ENCODE peak calls at places on chromosome 18, in five cellular contexts. One of them, this sample, is unnamed.

GRCh38 chr18:69002233-69002632 is 204.4 kb downstream of the CCDC102B start:
- DNase-seq in upper lobe of right lung: no peak
- DNase-seq in suprapubic skin: no peak
- DNase-seq in cardiac fibroblast: no peak
- DNase-seq in AG04449: no peak
- DNase-seq in this sample: no peak

GRCh38 chr18:36468161-36468560 is 170.6 kb downstream of the FHOD3 start:
- DNase-seq in upper lobe of right lung: no peak
- DNase-seq in cardiac fibroblast: no peak
- DNase-seq in suprapubic skin: peak; percentile 45
- DNase-seq in AG04449: no peak
- DNase-seq in this sample: no peak

GRCh38 chr18:48857023-48857694 is 93.6 kb downstream of the SMAD7 start:
- DNase-seq in suprapubic skin: no peak
- DNase-seq in AG04449: no peak
- DNase-seq in cardiac fibroblast: no peak
- DNase-seq in upper lobe of right lung: no peak
- DNase-seq in this sample: no peak

GRCh38 chr18:48674198-48674721 is 135.4 kb downstream of the CTIF start:
- DNase-seq in upper lobe of right lung: peak; percentile 34
- DNase-seq in cardiac fibroblast: peak; percentile 63
- DNase-seq in suprapubic skin: peak; percentile 60
- DNase-seq in AG04449: no peak
- DNase-seq in this sample: no peak

GRCh38 chr18:14748496-14748895 is 524 bp downstream of the ANKRD30B start:
- DNase-seq in suprapubic skin: no peak
- DNase-seq in cardiac fibroblast: no peak
- DNase-seq in upper lobe of right lung: no peak
- DNase-seq in AG04449: no peak
- DNase-seq in this sample: no peak

GRCh38 chr18:13378150-13378549 is 159.6 kb downstream of the LDLRAD4 start:
- DNase-seq in AG04449: no peak
- DNase-seq in suprapubic skin: no peak
- DNase-seq in cardiac fibroblast: no peak
- DNase-seq in upper lobe of right lung: no peak
- DNase-seq in this sample: no peak

GRCh38 chr18:723541-723940 is 11.1 kb upstream of the ENOSF1 start:
- DNase-seq in upper lobe of right lung: no peak
- DNase-seq in cardiac fibroblast: no peak
- DNase-seq in suprapubic skin: no peak
- DNase-seq in AG04449: no peak
- DNase-seq in this sample: no peak

GRCh38 chr18:69469444-69469919 is 68.8 kb downstream of the DOK6 start:
- DNase-seq in upper lobe of right lung: no peak
- DNase-seq in AG04449: no peak
- DNase-seq in cardiac fibroblast: no peak
- DNase-seq in suprapubic skin: no peak
- DNase-seq in this sample: no peak

GRCh38 chr18:8803063-8803795 is 97.9 kb downstream of the MTCL1 start:
- DNase-seq in suprapubic skin: no peak
- DNase-seq in upper lobe of right lung: no peak
- DNase-seq in AG04449: no peak
- DNase-seq in cardiac fibroblast: no peak
- DNase-seq in this sample: no peak

GRCh38 chr18:69956037-69956436 is 8.4 kb upstream of the CD226 start:
- DNase-seq in AG04449: no peak
- DNase-seq in upper lobe of right lung: no peak
- DNase-seq in suprapubic skin: no peak
- DNase-seq in cardiac fibroblast: no peak
- DNase-seq in this sample: no peak

GRCh38 chr18:8882632-8883408 is 177.5 kb downstream of the MTCL1 start:
- DNase-seq in suprapubic skin: no peak
- DNase-seq in upper lobe of right lung: no peak
- DNase-seq in cardiac fibroblast: no peak
- DNase-seq in AG04449: no peak
- DNase-seq in this sample: no peak

GRCh38 chr18:50947899-50948298 is 19.9 kb upstream of the ELAC1 start:
- DNase-seq in cardiac fibroblast: peak; percentile 57
- DNase-seq in upper lobe of right lung: no peak
- DNase-seq in suprapubic skin: no peak
- DNase-seq in AG04449: no peak
- DNase-seq in this sample: no peak

GRCh38 chr18:48724455-48724854 is 185.6 kb downstream of the CTIF start:
- DNase-seq in AG04449: no peak
- DNase-seq in suprapubic skin: no peak
- DNase-seq in cardiac fibroblast: no peak
- DNase-seq in upper lobe of right lung: no peak
- DNase-seq in this sample: no peak

GRCh38 chr18:25334588-25334987 is 17.4 kb downstream of the ZNF521 start:
- DNase-seq in suprapubic skin: no peak
- DNase-seq in upper lobe of right lung: no peak
- DNase-seq in AG04449: no peak
- DNase-seq in cardiac fibroblast: no peak
- DNase-seq in this sample: no peak
- TF ChIP-seq CTCF in suprapubic skin: no peak
- TF ChIP-seq CTCF in upper lobe of right lung: no peak
- TF ChIP-seq CTCF in AG04449: no peak
- TF ChIP-seq CTCF in cardiac fibroblast: no peak
- TF ChIP-seq CTCF in this sample: no peak

GRCh38 chr18:76476665-76477561 is 18.1 kb downstream of the ZNF516 start:
- DNase-seq in cardiac fibroblast: peak; percentile 90
- DNase-seq in AG04449: peak; percentile 85
- DNase-seq in suprapubic skin: no peak
- DNase-seq in upper lobe of right lung: no peak
- DNase-seq in this sample: no peak

GRCh38 chr18:76482267-76482666 is 12.8 kb downstream of the ZNF516 start:
- DNase-seq in AG04449: no peak
- DNase-seq in cardiac fibroblast: no peak
- DNase-seq in suprapubic skin: no peak
- DNase-seq in upper lobe of right lung: no peak
- DNase-seq in this sample: no peak

GRCh38 chr18:76480913-76481312 is 14.1 kb downstream of the ZNF516 start:
- DNase-seq in upper lobe of right lung: no peak
- DNase-seq in AG04449: no peak
- DNase-seq in cardiac fibroblast: no peak
- DNase-seq in suprapubic skin: no peak
- DNase-seq in this sample: no peak

GRCh38 chr18:76482971-76483691 is 11.9 kb downstream of the ZNF516 start:
- DNase-seq in upper lobe of right lung: no peak
- DNase-seq in cardiac fibroblast: no peak
- DNase-seq in suprapubic skin: no peak
- DNase-seq in AG04449: no peak
- DNase-seq in this sample: no peak

GRCh38 chr18:76479351-76480238 is 15.4 kb downstream of the ZNF516 start:
- DNase-seq in upper lobe of right lung: no peak
- DNase-seq in cardiac fibroblast: no peak
- DNase-seq in suprapubic skin: peak; percentile 68
- DNase-seq in AG04449: no peak
- DNase-seq in this sample: no peak
- TF ChIP-seq CTCF in upper lobe of right lung: no peak
- TF ChIP-seq CTCF in cardiac fibroblast: no peak
- TF ChIP-seq CTCF in suprapubic skin: no peak
- TF ChIP-seq CTCF in AG04449: no peak
- TF ChIP-seq CTCF in this sample: no peak

DNA sequence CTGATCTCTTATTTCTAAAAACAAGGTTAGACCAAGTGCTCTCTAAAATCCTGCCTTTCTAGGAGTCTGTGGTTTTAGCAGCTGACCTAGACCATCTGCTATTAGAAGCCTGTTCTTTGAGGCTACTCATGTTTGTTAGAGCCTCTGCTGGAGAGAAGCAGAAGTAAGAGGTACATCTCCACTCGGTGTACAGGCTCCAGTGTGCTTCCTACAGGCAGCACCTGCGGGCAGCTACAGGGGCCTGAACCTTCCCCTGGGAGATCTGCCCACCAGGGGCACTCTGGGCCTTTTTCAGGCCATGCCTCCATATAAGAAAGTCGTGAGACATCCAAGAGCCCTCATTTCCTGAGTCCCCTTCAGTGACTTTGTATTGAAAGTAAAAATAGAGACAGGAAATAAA is 31.6 kb downstream of the ONECUT2 start:
- DNase-seq in cardiac fibroblast: no peak
- DNase-seq in AG04449: no peak
- DNase-seq in suprapubic skin: no peak
- DNase-seq in upper lobe of right lung: no peak
- DNase-seq in this sample: no peak
- TF ChIP-seq CTCF in cardiac fibroblast: no peak
- TF ChIP-seq CTCF in AG04449: no peak
- TF ChIP-seq CTCF in suprapubic skin: no peak
- TF ChIP-seq CTCF in upper lobe of right lung: no peak
- TF ChIP-seq CTCF in this sample: no peak

GRCh38 chr18:34510926-34511325 is 199.2 kb upstream of the DTNA start:
- DNase-seq in upper lobe of right lung: no peak
- DNase-seq in AG04449: no peak
- DNase-seq in suprapubic skin: no peak
- DNase-seq in cardiac fibroblast: no peak
- DNase-seq in this sample: no peak
- TF ChIP-seq CTCF in upper lobe of right lung: no peak
- TF ChIP-seq CTCF in AG04449: no peak
- TF ChIP-seq CTCF in suprapubic skin: no peak
- TF ChIP-seq CTCF in cardiac fibroblast: no peak
- TF ChIP-seq CTCF in this sample: no peak

DNA sequence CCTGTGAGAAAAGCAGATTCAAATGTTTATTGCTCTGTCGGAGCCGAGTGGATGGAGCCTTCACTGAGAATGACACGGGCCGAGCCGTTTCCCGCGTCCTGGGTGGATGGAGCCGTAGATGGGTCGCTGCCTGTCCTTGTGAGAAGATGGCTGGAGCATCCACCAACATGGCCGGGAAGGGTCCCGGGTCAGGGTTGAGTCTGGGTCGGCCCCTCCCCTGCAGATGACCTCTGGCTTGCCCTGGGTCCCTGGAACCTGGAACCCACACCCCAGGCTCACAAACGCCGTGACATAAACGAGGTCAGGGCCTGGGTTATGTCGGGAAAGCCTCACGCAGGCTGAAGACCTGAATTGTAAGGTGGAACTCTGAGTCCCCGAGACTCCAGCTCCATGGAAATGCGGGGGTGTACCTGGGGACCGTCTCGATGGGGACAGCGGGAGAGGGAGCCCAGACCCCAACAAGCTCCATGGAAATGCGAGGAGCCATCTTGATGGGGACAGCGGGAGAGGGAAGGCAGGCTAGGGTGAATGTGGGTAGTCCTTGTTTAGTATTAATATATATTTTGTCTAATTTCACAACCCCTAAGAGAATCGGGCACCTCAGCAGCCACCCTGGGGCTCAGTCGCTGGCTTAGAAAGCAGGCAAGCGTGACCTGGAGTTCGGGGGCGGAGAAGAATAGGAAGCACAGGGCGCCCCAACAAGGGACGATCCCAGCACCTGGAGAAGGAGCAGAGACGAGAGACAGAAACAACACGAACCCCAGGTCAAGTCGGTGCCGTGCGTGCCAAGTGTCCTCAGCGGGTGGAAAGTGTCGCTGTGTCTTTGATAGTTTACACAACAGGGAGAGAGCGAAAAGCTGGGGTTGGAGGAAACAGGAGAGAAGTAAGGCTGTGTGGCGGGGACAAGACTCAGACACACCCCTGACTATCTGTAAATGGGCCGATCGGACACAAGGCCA is 95.1 kb downstream of the NFATC1 start:
- DNase-seq in suprapubic skin: peak; percentile 79
- DNase-seq in upper lobe of right lung: peak; percentile 40
- DNase-seq in AG04449: no peak
- DNase-seq in cardiac fibroblast: no peak
- DNase-seq in this sample: no peak
- TF ChIP-seq CTCF in suprapubic skin: no peak
- TF ChIP-seq CTCF in upper lobe of right lung: no peak
- TF ChIP-seq CTCF in AG04449: no peak
- TF ChIP-seq CTCF in cardiac fibroblast: no peak
- TF ChIP-seq CTCF in this sample: no peak

GRCh38 chr18:75172299-75173124 is 36.4 kb downstream of the PTGR3 start:
- DNase-seq in suprapubic skin: no peak
- DNase-seq in cardiac fibroblast: no peak
- DNase-seq in AG04449: no peak
- DNase-seq in upper lobe of right lung: no peak
- DNase-seq in this sample: no peak

GRCh38 chr18:75170916-75171315 is 38.0 kb downstream of the PTGR3 start:
- DNase-seq in cardiac fibroblast: no peak
- DNase-seq in upper lobe of right lung: no peak
- DNase-seq in AG04449: no peak
- DNase-seq in suprapubic skin: no peak
- DNase-seq in this sample: no peak

GRCh38 chr18:75170022-75170789 is 38.7 kb downstream of the PTGR3 start:
- DNase-seq in cardiac fibroblast: no peak
- DNase-seq in AG04449: no peak
- DNase-seq in upper lobe of right lung: no peak
- DNase-seq in suprapubic skin: no peak
- DNase-seq in this sample: no peak

GRCh38 chr18:75173758-75174157 is 35.2 kb downstream of the PTGR3 start:
- DNase-seq in AG04449: no peak
- DNase-seq in upper lobe of right lung: no peak
- DNase-seq in suprapubic skin: no peak
- DNase-seq in cardiac fibroblast: no peak
- DNase-seq in this sample: no peak

GRCh38 chr18:75173125-75173432 is 35.9 kb downstream of the PTGR3 start:
- DNase-seq in upper lobe of right lung: no peak
- DNase-seq in suprapubic skin: no peak
- DNase-seq in cardiac fibroblast: peak; percentile 5
- DNase-seq in AG04449: no peak
- DNase-seq in this sample: no peak
- TF ChIP-seq CTCF in upper lobe of right lung: no peak
- TF ChIP-seq CTCF in suprapubic skin: no peak
- TF ChIP-seq CTCF in cardiac fibroblast: peak; percentile 4
- TF ChIP-seq CTCF in AG04449: no peak
- TF ChIP-seq CTCF in this sample: no peak

GRCh38 chr18:62556397-62556796 is 33.6 kb downstream of the ZCCHC2 start:
- DNase-seq in suprapubic skin: no peak
- DNase-seq in upper lobe of right lung: no peak
- DNase-seq in AG04449: no peak
- DNase-seq in cardiac fibroblast: no peak
- DNase-seq in this sample: no peak
- TF ChIP-seq CTCF in suprapubic skin: no peak
- TF ChIP-seq CTCF in upper lobe of right lung: no peak
- TF ChIP-seq CTCF in AG04449: no peak
- TF ChIP-seq CTCF in cardiac fibroblast: no peak
- TF ChIP-seq CTCF in this sample: no peak

GRCh38 chr18:28837100-28837499 is 660.2 kb upstream of the CDH2 start:
- DNase-seq in AG04449: no peak
- DNase-seq in upper lobe of right lung: no peak
- DNase-seq in cardiac fibroblast: no peak
- DNase-seq in suprapubic skin: no peak
- DNase-seq in this sample: no peak

GRCh38 chr18:28831476-28831875 is 654.5 kb upstream of the CDH2 start:
- DNase-seq in AG04449: no peak
- DNase-seq in upper lobe of right lung: no peak
- DNase-seq in suprapubic skin: no peak
- DNase-seq in cardiac fibroblast: no peak
- DNase-seq in this sample: no peak

GRCh38 chr18:28834889-28835288 is 658.0 kb upstream of the CDH2 start:
- DNase-seq in cardiac fibroblast: peak; percentile 68
- DNase-seq in AG04449: no peak
- DNase-seq in suprapubic skin: no peak
- DNase-seq in upper lobe of right lung: no peak
- DNase-seq in this sample: no peak

GRCh38 chr18:28826062-28826565 is 649.2 kb upstream of the CDH2 start:
- DNase-seq in AG04449: no peak
- DNase-seq in upper lobe of right lung: no peak
- DNase-seq in suprapubic skin: no peak
- DNase-seq in cardiac fibroblast: no peak
- DNase-seq in this sample: no peak

GRCh38 chr18:28831908-28832307 is 655.0 kb upstream of the CDH2 start:
- DNase-seq in upper lobe of right lung: no peak
- DNase-seq in suprapubic skin: no peak
- DNase-seq in cardiac fibroblast: no peak
- DNase-seq in AG04449: no peak
- DNase-seq in this sample: no peak
- TF ChIP-seq CTCF in upper lobe of right lung: no peak
- TF ChIP-seq CTCF in suprapubic skin: no peak
- TF ChIP-seq CTCF in cardiac fibroblast: no peak
- TF ChIP-seq CTCF in AG04449: no peak
- TF ChIP-seq CTCF in this sample: no peak